ENCODE peak calls at places on chromosomes 16 and 17, in nine cellular contexts. R, L, J, B, X, I, F, P and U are unnamed samples.

GRCh38 chr16:27685802-27686201 is 135.9 kb downstream of the KATNIP start:
- DNase-seq in J (no peak), B (no peak), L (peak; percentile 51), X (no peak), P (peak; percentile 85), R (no peak), I (no peak), F (no peak), U (no peak)

GRCh38 chr17:74123350-74123749 is 80.1 kb upstream of the RPL38 start:
- DNase-seq in R (no peak), I (no peak), X (no peak), J (no peak), F (no peak), B (no peak), L (peak; percentile 66), P (no peak), U (no peak)

GRCh38 chr17:8365143-8365542 is 11.4 kb downstream of the KRABD2 start:
- DNase-seq in L (peak; percentile 31), R (no peak), F (no peak), B (no peak), P (peak; percentile 76), J (no peak), I (no peak), X (no peak), U (no peak)

GRCh38 chr16:83713597-83713996 is 94.2 kb upstream of the HSBP1 start:
- DNase-seq in J (no peak), F (no peak), R (no peak), X (no peak), L (no peak), I (no peak), P (no peak), B (no peak), U (no peak)

GRCh38 chr17:46766493-46767491 is 51.7 kb downstream of the WNT3 start:
- DNase-seq in R (no peak), J (no peak), I (peak; percentile 37), B (no peak), L (no peak), X (no peak), P (no peak), F (no peak), U (no peak)

GRCh38 chr16:55294947-55295346 is 29.1 kb upstream of the IRX6 start:
- DNase-seq in R (no peak), J (no peak), L (peak; percentile 56), I (no peak), X (no peak), P (no peak), B (no peak), F (no peak), U (no peak)

GRCh38 chr16:3999479-3999868 is 116.8 kb downstream of the ADCY9 start:
- DNase-seq in R (no peak), F (no peak), B (no peak), L (peak; percentile 82), J (no peak), X (no peak), I (no peak), P (peak; percentile 81), U (no peak)

GRCh38 chr16:69616082-69616481 is 50.3 kb downstream of the NFAT5 start:
- DNase-seq in B (no peak), J (no peak), F (no peak), X (no peak), I (no peak), R (no peak), L (no peak), P (no peak), U (no peak)

GRCh38 chr17:65268832-65269231 is 131.7 kb downstream of the RGS9 start:
- DNase-seq in B (no peak), L (peak; percentile 54), P (peak; percentile 61), I (no peak), F (no peak), R (no peak), J (no peak), X (no peak), U (no peak)

GRCh38 chr17:14750866-14751265 is 450.0 kb downstream of the HS3ST3B1 start:
- DNase-seq in P (no peak), R (no peak), X (no peak), F (no peak), J (no peak), L (no peak), I (no peak), B (no peak), U (no peak)